ENCODE peak calls at places on chromosome 11, in ten cellular contexts. X, D, A, J, C, L, H, Z, U and I are unnamed samples.
A peak's percentile ranks its signal among the peaks of the same experiment; 100 is the strongest.

GRCh38 chr11:119800171-119800570 is 71.2 kb upstream of the NECTIN1 start:
- DNase-seq in X (no peak), L (no peak), D (no peak), Z (no peak), U (peak; percentile 18), H (no peak), A (no peak), J (no peak), C (no peak), I (no peak)

GRCh38 chr11:70225629-70226582 is 22.8 kb downstream of the FADD start:
- DNase-seq in U (no peak), D (no peak), Z (no peak), J (no peak), L (no peak), X (no peak), H (no peak), A (peak; percentile 94), C (no peak), I (no peak)

GRCh38 chr11:117191680-117192400 is 7.3 kb upstream of the TAGLN start:
- DNase-seq in A (no peak), L (no peak), D (no peak), J (no peak), H (no peak), Z (no peak), C (no peak), X (no peak), U (peak; percentile 25), I (no peak)

GRCh38 chr11:46294365-46295309 is 17.2 kb downstream of the CREB3L1 start:
- DNase-seq in J (peak; percentile 78), Z (peak; percentile 91), L (no peak), C (no peak), A (no peak), X (no peak), U (peak; percentile 2), D (peak; percentile 97), H (peak; percentile 95), I (no peak)

GRCh38 chr11:119320593-119321524 is 3.9 kb upstream of the MCAM start:
- DNase-seq in L (peak; percentile 47), A (peak; percentile 56), J (peak; percentile 71), U (peak; percentile 77), D (peak; percentile 65), C (peak; percentile 86), Z (peak; percentile 25), H (no peak), X (peak; percentile 59), I (peak; percentile 63)

GRCh38 chr11:117071344-117071787 is 26.9 kb downstream of the SIK3 start:
- DNase-seq in A (peak; percentile 66), C (no peak), X (no peak), D (no peak), J (no peak), U (peak; percentile 42), L (no peak), Z (peak; percentile 25), H (no peak), I (no peak)

GRCh38 chr11:73818838-73819237 is 31.2 kb downstream of the MRPL48 start:
- DNase-seq in L (no peak), X (no peak), Z (peak; percentile 11), A (no peak), H (no peak), C (no peak), D (peak; percentile 55), J (no peak), U (no peak), I (no peak)

GRCh38 chr11:73331138-73331916 is 23.3 kb downstream of the ARHGEF17 start:
- DNase-seq in D (peak; percentile 36), U (peak; percentile 59), A (no peak), J (peak; percentile 88), H (no peak), C (no peak), L (no peak), Z (no peak), X (peak; percentile 73), I (peak; percentile 60)

GRCh38 chr11:101442171-101442570 is 141.6 kb downstream of the TRPC6 start:
- DNase-seq in L (no peak), J (no peak), U (no peak), X (no peak), C (no peak), D (peak; percentile 81), H (peak; percentile 52), Z (peak; percentile 33), A (no peak), I (no peak)

GRCh38 chr11:95089620-95090542 is at the start of gene ENDOD1:
- DNase-seq in X (peak; percentile 66), Z (peak; percentile 73), H (no peak), C (peak; percentile 89), U (peak; percentile 88), L (peak; percentile 88), A (peak; percentile 88), J (peak; percentile 82), D (peak; percentile 74), I (peak; percentile 77)

GRCh38 chr11:78379039-78379670 is 38.5 kb downstream of the GAB2 start:
- DNase-seq in D (peak; percentile 19), H (no peak), Z (peak; percentile 25), U (no peak), C (no peak), X (no peak), L (no peak), J (no peak), A (no peak), I (no peak)

DNA sequence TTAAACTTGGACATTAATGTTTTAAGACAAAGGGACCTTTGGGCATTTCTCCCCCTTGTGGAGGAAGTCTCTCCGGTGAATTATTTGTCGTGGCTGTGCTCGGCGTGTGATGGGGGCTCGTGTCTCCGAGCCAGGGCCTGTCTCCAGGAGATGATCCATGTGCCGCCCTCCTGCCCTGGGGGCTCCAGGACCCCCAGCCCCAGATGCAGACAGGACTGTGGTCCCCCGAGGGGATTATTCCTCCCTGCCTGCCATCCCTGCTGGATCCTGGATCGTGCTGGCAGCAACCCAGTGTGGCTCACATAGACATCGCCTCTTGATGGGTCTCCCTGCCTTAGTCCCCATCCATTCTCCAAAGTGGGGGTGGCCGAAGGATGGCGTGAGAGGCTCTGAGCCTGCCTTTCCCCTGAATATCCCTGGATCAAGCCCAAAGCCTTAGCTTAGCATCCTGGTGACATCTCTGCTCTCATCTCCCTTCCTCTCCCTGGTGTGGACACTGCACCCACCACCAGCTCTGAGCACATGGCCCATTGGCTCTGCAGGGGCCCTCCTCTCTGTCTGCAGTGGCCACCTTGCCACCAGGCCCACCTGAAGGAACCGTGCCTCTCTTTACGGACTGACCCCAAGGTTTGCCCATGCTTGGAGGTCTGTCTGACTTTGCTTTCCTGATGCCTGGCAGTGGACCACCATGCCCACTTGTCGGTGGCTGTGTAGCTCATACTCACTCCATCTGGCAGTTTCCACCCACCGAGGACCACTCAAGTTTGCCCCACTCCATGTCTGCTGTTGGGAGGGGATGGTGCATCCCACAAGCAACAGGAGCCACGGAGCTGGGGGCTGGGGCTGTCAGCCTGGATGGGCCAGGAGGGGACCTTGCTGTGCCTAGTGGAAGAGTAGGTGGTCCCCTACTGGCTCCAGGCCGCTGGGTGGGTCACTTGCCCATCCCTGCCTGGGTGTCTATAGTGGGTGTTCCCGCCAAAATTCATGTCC is 56.7 kb downstream of the SMIM38 start:
- DNase-seq in Z (no peak), A (no peak), L (peak; percentile 10), U (no peak), H (no peak), C (peak; percentile 79), J (peak; percentile 13), D (no peak), X (no peak), I (no peak)
- TF ChIP-seq CTCF in Z (peak; percentile 26), A (no peak), L (no peak), U (peak; percentile 44), H (peak; percentile 26), C (no peak), J (no peak), D (peak; percentile 33), X (peak; percentile 55), I (no peak)

DNA sequence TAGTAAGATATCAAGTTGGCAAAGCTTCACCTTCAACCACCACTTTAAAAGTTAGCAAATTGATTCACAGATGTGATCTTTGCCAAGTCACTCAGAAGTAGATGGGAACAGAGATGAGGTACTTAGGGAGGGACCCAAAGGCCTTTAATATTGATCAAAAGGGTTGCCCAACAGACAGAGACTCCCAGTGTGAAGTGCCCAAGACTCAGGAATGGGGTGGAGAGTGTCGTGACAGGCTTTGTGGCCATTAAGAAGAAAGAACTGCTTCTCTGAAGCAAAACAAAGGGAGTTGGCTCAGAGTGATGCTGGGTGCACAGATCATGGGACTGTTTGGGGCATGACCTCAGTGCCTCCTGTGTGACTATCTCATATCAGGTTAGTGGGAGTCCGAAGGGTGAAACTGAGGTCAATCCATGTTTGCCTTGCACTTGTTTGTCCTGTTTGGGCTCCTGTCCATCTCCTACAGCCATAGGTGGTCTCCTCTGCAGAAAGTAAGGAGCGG is 132.3 kb downstream of the APIP start:
- DNase-seq in X (no peak), Z (no peak), C (no peak), U (no peak), J (no peak), L (no peak), D (no peak), H (no peak), A (no peak), I (no peak)
- TF ChIP-seq CTCF in X (no peak), Z (no peak), C (no peak), U (no peak), J (no peak), L (no peak), D (no peak), H (no peak), A (no peak), I (no peak)

GRCh38 chr11:134862796-134863195 is 450.8 kb upstream of the B3GAT1 start:
- DNase-seq in C (no peak), J (no peak), H (no peak), U (no peak), X (no peak), Z (no peak), L (no peak), D (no peak), A (no peak), I (no peak)

GRCh38 chr11:134863294-134863693 is 451.3 kb upstream of the B3GAT1 start:
- DNase-seq in U (no peak), C (no peak), H (no peak), A (no peak), L (no peak), Z (no peak), J (no peak), X (no peak), D (no peak), I (no peak)

GRCh38 chr11:134862168-134862567 is 450.1 kb upstream of the B3GAT1 start:
- DNase-seq in X (no peak), Z (no peak), A (no peak), U (no peak), D (no peak), C (no peak), L (no peak), H (no peak), J (no peak), I (no peak)

GRCh38 chr11:134858783-134859480 is 446.9 kb upstream of the B3GAT1 start:
- DNase-seq in A (no peak), D (no peak), J (no peak), U (no peak), C (no peak), Z (no peak), X (no peak), L (no peak), H (no peak), I (no peak)

GRCh38 chr11:134861490-134862107 is 449.6 kb upstream of the B3GAT1 start:
- DNase-seq in C (no peak), X (no peak), D (no peak), Z (no peak), U (no peak), L (no peak), A (no peak), H (no peak), J (peak; percentile 40), I (no peak)
- TF ChIP-seq CTCF in C (no peak), X (peak; percentile 47), D (no peak), Z (no peak), U (no peak), L (no peak), A (no peak), H (no peak), J (peak; percentile 42), I (peak; percentile 68)

GRCh38 chr11:17720796-17721171 is 1.4 kb downstream of the MYOD1 start:
- DNase-seq in Z (no peak), A (no peak), D (no peak), C (no peak), H (no peak), L (no peak), J (peak; percentile 45), X (no peak), U (no peak), I (no peak)
- TF ChIP-seq CTCF in Z (no peak), A (no peak), D (no peak), C (no peak), H (no peak), L (no peak), J (no peak), X (no peak), U (no peak), I (no peak)